ENCODE peak calls at places on chromosomes 7 and 10, in six cellular contexts. One of them, this sample, is unnamed.

GRCh38 chr10:16583382-16583781 is 61.7 kb upstream of the C1QL3 start:
- DNase-seq in A549: no peak
- DNase-seq in CD4-positive, CD25-positive, alpha-beta regulatory T cell: no peak
- DNase-seq in OCI-LY7: no peak
- DNase-seq in adrenal gland: no peak
- DNase-seq in RWPE1: no peak
- DNase-seq in this sample: no peak

GRCh38 chr7:45187946-45188411 is 30.4 kb downstream of the RAMP3 start:
- DNase-seq in OCI-LY7: no peak
- DNase-seq in RWPE1: no peak
- DNase-seq in CD4-positive, CD25-positive, alpha-beta regulatory T cell: no peak
- DNase-seq in adrenal gland: no peak
- DNase-seq in A549: no peak
- DNase-seq in this sample: no peak

GRCh38 chr7:106426803-106427202 is 142.0 kb upstream of the NAMPT start:
- DNase-seq in RWPE1: no peak
- DNase-seq in CD4-positive, CD25-positive, alpha-beta regulatory T cell: no peak
- DNase-seq in adrenal gland: no peak
- DNase-seq in A549: no peak
- DNase-seq in OCI-LY7: no peak
- DNase-seq in this sample: no peak

GRCh38 chr10:65497837-65498236 is 1428.0 kb upstream of the LRRTM3 start:
- DNase-seq in CD4-positive, CD25-positive, alpha-beta regulatory T cell: no peak
- DNase-seq in OCI-LY7: no peak
- DNase-seq in A549: no peak
- DNase-seq in RWPE1: no peak
- DNase-seq in adrenal gland: no peak
- DNase-seq in this sample: no peak

GRCh38 chr10:128016423-128017060 is 109.6 kb downstream of the PTPRE start:
- DNase-seq in OCI-LY7: no peak
- DNase-seq in CD4-positive, CD25-positive, alpha-beta regulatory T cell: no peak
- DNase-seq in adrenal gland: peak
- DNase-seq in RWPE1: no peak
- DNase-seq in A549: no peak
- DNase-seq in this sample: no peak

GRCh38 chr7:159092701-159093121 is 52.0 kb downstream of the VIPR2 start:
- DNase-seq in adrenal gland: no peak
- DNase-seq in OCI-LY7: no peak
- DNase-seq in A549: no peak
- DNase-seq in RWPE1: no peak
- DNase-seq in CD4-positive, CD25-positive, alpha-beta regulatory T cell: no peak
- DNase-seq in this sample: no peak

GRCh38 chr7:37198188-37198905 is 250.3 kb downstream of the ELMO1 start:
- DNase-seq in RWPE1: no peak
- DNase-seq in OCI-LY7: no peak
- DNase-seq in A549: no peak
- DNase-seq in CD4-positive, CD25-positive, alpha-beta regulatory T cell: no peak
- DNase-seq in adrenal gland: peak
- DNase-seq in this sample: no peak

GRCh38 chr10:103045961-103046360 is 127.9 kb downstream of the CNNM2 start:
- DNase-seq in CD4-positive, CD25-positive, alpha-beta regulatory T cell: no peak
- DNase-seq in A549: no peak
- DNase-seq in RWPE1: no peak
- DNase-seq in adrenal gland: no peak
- DNase-seq in OCI-LY7: no peak
- DNase-seq in this sample: no peak

GRCh38 chr10:35377050-35377723 is 40.9 kb downstream of the CCNY start:
- DNase-seq in adrenal gland: no peak
- DNase-seq in OCI-LY7: no peak
- DNase-seq in RWPE1: no peak
- DNase-seq in A549: no peak
- DNase-seq in CD4-positive, CD25-positive, alpha-beta regulatory T cell: no peak
- DNase-seq in this sample: no peak

GRCh38 chr10:5584895-5585516 is 60.2 kb downstream of the CALML3 start:
- DNase-seq in RWPE1: peak
- DNase-seq in A549: peak
- DNase-seq in CD4-positive, CD25-positive, alpha-beta regulatory T cell: no peak
- DNase-seq in OCI-LY7: peak
- DNase-seq in adrenal gland: no peak
- DNase-seq in this sample: peak

GRCh38 chr10:4083509-4084003 is 298.5 kb upstream of the KLF6 start:
- DNase-seq in CD4-positive, CD25-positive, alpha-beta regulatory T cell: no peak
- DNase-seq in RWPE1: no peak
- DNase-seq in OCI-LY7: no peak
- DNase-seq in A549: no peak
- DNase-seq in adrenal gland: no peak
- DNase-seq in this sample: peak

GRCh38 chr7:128919241-128919640 is 8.7 kb upstream of the KCP start:
- DNase-seq in adrenal gland: no peak
- DNase-seq in A549: no peak
- DNase-seq in RWPE1: no peak
- DNase-seq in OCI-LY7: peak
- DNase-seq in CD4-positive, CD25-positive, alpha-beta regulatory T cell: no peak
- DNase-seq in this sample: no peak
- H3K27ac ChIP-seq in adrenal gland: no peak
- H3K27ac ChIP-seq in A549: no peak
- H3K27ac ChIP-seq in RWPE1: no peak
- H3K27ac ChIP-seq in OCI-LY7: no peak
- H3K27ac ChIP-seq in CD4-positive, CD25-positive, alpha-beta regulatory T cell: no peak
- H3K27ac ChIP-seq in this sample: no peak

GRCh38 chr7:16816820-16817219 is 12.0 kb upstream of the AGR2 start:
- DNase-seq in adrenal gland: no peak
- DNase-seq in RWPE1: no peak
- DNase-seq in A549: no peak
- DNase-seq in CD4-positive, CD25-positive, alpha-beta regulatory T cell: no peak
- DNase-seq in OCI-LY7: no peak
- DNase-seq in this sample: no peak
- H3K27ac ChIP-seq in adrenal gland: no peak
- H3K27ac ChIP-seq in RWPE1: no peak
- H3K27ac ChIP-seq in A549: peak
- H3K27ac ChIP-seq in CD4-positive, CD25-positive, alpha-beta regulatory T cell: no peak
- H3K27ac ChIP-seq in OCI-LY7: no peak
- H3K27ac ChIP-seq in this sample: no peak

DNA sequence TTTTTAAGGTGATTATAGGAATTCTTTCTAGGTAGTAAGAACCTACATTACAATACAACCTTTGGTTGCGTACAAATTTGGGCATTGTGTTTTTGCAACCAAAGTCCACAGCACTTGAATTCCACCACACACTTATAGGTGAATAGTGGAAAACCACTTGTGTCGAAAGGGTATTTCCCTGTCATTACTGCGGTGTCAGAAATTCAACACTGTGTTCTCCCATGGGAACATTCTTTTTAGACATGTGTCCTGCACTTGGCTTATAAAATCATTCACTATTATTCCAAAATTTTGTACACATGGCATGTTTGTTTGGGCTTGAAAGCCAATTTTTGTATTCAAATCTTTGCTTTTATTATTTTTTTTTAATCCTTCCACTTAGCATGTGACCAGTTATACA is 333.7 kb downstream of the PRPF18 start:
- DNase-seq in A549: no peak
- DNase-seq in OCI-LY7: no peak
- DNase-seq in RWPE1: no peak
- DNase-seq in CD4-positive, CD25-positive, alpha-beta regulatory T cell: no peak
- DNase-seq in adrenal gland: no peak
- DNase-seq in this sample: no peak
- H3K27ac ChIP-seq in A549: no peak
- H3K27ac ChIP-seq in OCI-LY7: no peak
- H3K27ac ChIP-seq in RWPE1: no peak
- H3K27ac ChIP-seq in CD4-positive, CD25-positive, alpha-beta regulatory T cell: no peak
- H3K27ac ChIP-seq in adrenal gland: no peak
- H3K27ac ChIP-seq in this sample: no peak

GRCh38 chr10:92572362-92573090 is 1.4 kb downstream of the IDE start:
- DNase-seq in A549: no peak
- DNase-seq in OCI-LY7: no peak
- DNase-seq in adrenal gland: no peak
- DNase-seq in RWPE1: no peak
- DNase-seq in CD4-positive, CD25-positive, alpha-beta regulatory T cell: no peak
- DNase-seq in this sample: no peak
- H3K27ac ChIP-seq in A549: peak
- H3K27ac ChIP-seq in OCI-LY7: no peak
- H3K27ac ChIP-seq in adrenal gland: peak
- H3K27ac ChIP-seq in RWPE1: peak
- H3K27ac ChIP-seq in CD4-positive, CD25-positive, alpha-beta regulatory T cell: peak
- H3K27ac ChIP-seq in this sample: no peak

GRCh38 chr7:330554-331230 is 40.7 kb downstream of the FOXL3 start:
- DNase-seq in A549: no peak
- DNase-seq in adrenal gland: no peak
- DNase-seq in OCI-LY7: no peak
- DNase-seq in CD4-positive, CD25-positive, alpha-beta regulatory T cell: no peak
- DNase-seq in RWPE1: no peak
- DNase-seq in this sample: no peak

GRCh38 chr7:333399-333776 is 43.4 kb downstream of the FOXL3 start:
- DNase-seq in CD4-positive, CD25-positive, alpha-beta regulatory T cell: no peak
- DNase-seq in A549: peak
- DNase-seq in OCI-LY7: no peak
- DNase-seq in adrenal gland: peak
- DNase-seq in RWPE1: peak
- DNase-seq in this sample: no peak

GRCh38 chr7:332020-332517 is 42.1 kb downstream of the FOXL3 start:
- DNase-seq in A549: no peak
- DNase-seq in CD4-positive, CD25-positive, alpha-beta regulatory T cell: no peak
- DNase-seq in OCI-LY7: no peak
- DNase-seq in adrenal gland: no peak
- DNase-seq in RWPE1: no peak
- DNase-seq in this sample: no peak

GRCh38 chr7:334618-335357 is 44.8 kb downstream of the FOXL3 start:
- DNase-seq in A549: no peak
- DNase-seq in OCI-LY7: no peak
- DNase-seq in RWPE1: no peak
- DNase-seq in CD4-positive, CD25-positive, alpha-beta regulatory T cell: no peak
- DNase-seq in adrenal gland: no peak
- DNase-seq in this sample: no peak

DNA sequence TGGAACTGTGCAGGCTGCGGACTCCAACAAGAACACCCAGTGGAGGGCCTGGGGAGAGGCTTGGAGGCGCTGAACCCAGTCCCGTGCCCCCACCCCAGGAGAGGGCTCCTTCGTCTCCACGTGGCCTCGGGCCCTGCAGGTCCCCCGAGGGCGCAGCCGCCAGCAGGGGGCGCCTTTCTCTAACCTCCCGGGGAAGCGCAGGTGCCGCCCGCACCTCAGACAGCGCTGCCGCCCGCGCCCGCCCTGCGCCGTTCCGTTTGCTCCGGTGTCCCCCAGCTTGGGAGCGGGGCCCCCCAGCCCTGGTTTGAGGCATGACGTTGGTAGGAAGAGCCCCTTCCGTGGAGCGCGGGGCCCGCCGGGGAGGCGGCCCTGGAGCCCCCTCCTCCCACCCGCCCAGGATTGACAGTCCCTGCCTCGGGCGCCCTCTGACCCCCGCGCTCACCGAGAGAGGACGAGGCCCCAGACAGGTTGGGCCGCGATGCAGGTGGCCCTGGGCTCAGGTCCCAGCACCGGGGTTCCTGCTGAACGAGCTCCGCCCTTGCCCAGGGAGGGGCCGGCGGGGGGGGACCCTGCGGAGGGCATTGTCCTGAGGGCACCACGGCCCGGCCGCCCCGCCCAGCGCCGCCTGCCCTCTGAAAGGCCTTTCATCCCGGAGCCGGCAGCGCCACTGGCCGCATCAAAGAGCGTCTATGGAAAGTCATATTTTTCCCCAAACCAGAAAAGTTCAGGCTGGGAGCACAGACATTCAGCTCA is 42.9 kb downstream of the FOXL3 start:
- DNase-seq in CD4-positive, CD25-positive, alpha-beta regulatory T cell: peak
- DNase-seq in adrenal gland: peak
- DNase-seq in A549: peak
- DNase-seq in OCI-LY7: no peak
- DNase-seq in RWPE1: peak
- DNase-seq in this sample: peak
- H3K27ac ChIP-seq in CD4-positive, CD25-positive, alpha-beta regulatory T cell: no peak
- H3K27ac ChIP-seq in adrenal gland: no peak
- H3K27ac ChIP-seq in A549: peak
- H3K27ac ChIP-seq in OCI-LY7: no peak
- H3K27ac ChIP-seq in RWPE1: peak
- H3K27ac ChIP-seq in this sample: no peak

GRCh38 chr10:46077616-46078268 is 31.7 kb upstream of the MSMB start:
- DNase-seq in CD4-positive, CD25-positive, alpha-beta regulatory T cell: no peak
- DNase-seq in OCI-LY7: no peak
- DNase-seq in A549: no peak
- DNase-seq in RWPE1: no peak
- DNase-seq in adrenal gland: no peak
- DNase-seq in this sample: no peak
- H3K27ac ChIP-seq in CD4-positive, CD25-positive, alpha-beta regulatory T cell: no peak
- H3K27ac ChIP-seq in OCI-LY7: no peak
- H3K27ac ChIP-seq in A549: no peak
- H3K27ac ChIP-seq in RWPE1: no peak
- H3K27ac ChIP-seq in adrenal gland: no peak
- H3K27ac ChIP-seq in this sample: no peak

GRCh38 chr10:69726850-69727249 is 74.9 kb upstream of the COL13A1 start:
- DNase-seq in OCI-LY7: no peak
- DNase-seq in adrenal gland: no peak
- DNase-seq in CD4-positive, CD25-positive, alpha-beta regulatory T cell: no peak
- DNase-seq in A549: no peak
- DNase-seq in RWPE1: no peak
- DNase-seq in this sample: no peak
- H3K27ac ChIP-seq in OCI-LY7: no peak
- H3K27ac ChIP-seq in adrenal gland: no peak
- H3K27ac ChIP-seq in CD4-positive, CD25-positive, alpha-beta regulatory T cell: no peak
- H3K27ac ChIP-seq in A549: no peak
- H3K27ac ChIP-seq in RWPE1: no peak
- H3K27ac ChIP-seq in this sample: no peak